ENCODE peak calls at places on chromosomes 6 and 20, in six cellular contexts. One of them, this sample, is unnamed.

GRCh38 chr20:53948383-53949318 is 121.7 kb downstream of the BCAS1 start:
- DNase-seq in neuronal stem cell: no peak
- DNase-seq in neural progenitor cell: no peak
- DNase-seq in H9: no peak
- DNase-seq in adipocyte: no peak
- DNase-seq in endothelial cell of umbilical vein: no peak
- DNase-seq in this sample: no peak

GRCh38 chr6:131135244-131136020 is at the start of gene AKAP7:
- DNase-seq in endothelial cell of umbilical vein: peak; percentile 67
- DNase-seq in neuronal stem cell: peak; percentile 65
- DNase-seq in H9: peak; percentile 82
- DNase-seq in adipocyte: peak; percentile 84
- DNase-seq in neural progenitor cell: peak; percentile 91
- DNase-seq in this sample: peak; percentile 64

GRCh38 chr20:49906101-49906604 is 9.2 kb downstream of the SPATA2 start:
- DNase-seq in neuronal stem cell: no peak
- DNase-seq in endothelial cell of umbilical vein: no peak
- DNase-seq in H9: no peak
- DNase-seq in neural progenitor cell: no peak
- DNase-seq in adipocyte: no peak
- DNase-seq in this sample: no peak

GRCh38 chr6:31094389-31094881 is 17.9 kb downstream of the C6orf15 start:
- DNase-seq in H9: no peak
- DNase-seq in neuronal stem cell: no peak
- DNase-seq in adipocyte: no peak
- DNase-seq in neural progenitor cell: no peak
- DNase-seq in endothelial cell of umbilical vein: peak; percentile 88
- DNase-seq in this sample: no peak

GRCh38 chr6:159094444-159095252 is 49.9 kb upstream of the TAGAP start:
- DNase-seq in H9: no peak
- DNase-seq in adipocyte: no peak
- DNase-seq in neural progenitor cell: no peak
- DNase-seq in neuronal stem cell: no peak
- DNase-seq in endothelial cell of umbilical vein: no peak
- DNase-seq in this sample: no peak

GRCh38 chr20:57422254-57422653 is 31.1 kb downstream of the RBM38 start:
- DNase-seq in neuronal stem cell: no peak
- DNase-seq in endothelial cell of umbilical vein: no peak
- DNase-seq in H9: no peak
- DNase-seq in adipocyte: no peak
- DNase-seq in neural progenitor cell: no peak
- DNase-seq in this sample: no peak

GRCh38 chr6:21742238-21742660 is 148.7 kb downstream of the SOX4 start:
- DNase-seq in H9: peak; percentile 51
- DNase-seq in adipocyte: peak; percentile 54
- DNase-seq in neuronal stem cell: no peak
- DNase-seq in endothelial cell of umbilical vein: peak; percentile 89
- DNase-seq in neural progenitor cell: no peak
- DNase-seq in this sample: peak; percentile 92

GRCh38 chr6:81534934-81535465 is 217.5 kb downstream of the TENT5A start:
- DNase-seq in endothelial cell of umbilical vein: no peak
- DNase-seq in neuronal stem cell: no peak
- DNase-seq in adipocyte: no peak
- DNase-seq in H9: no peak
- DNase-seq in neural progenitor cell: no peak
- DNase-seq in this sample: no peak

GRCh38 chr6:28589234-28589951 is 63.7 kb downstream of the GPX5 start:
- DNase-seq in H9: peak; percentile 93
- DNase-seq in adipocyte: peak; percentile 89
- DNase-seq in neuronal stem cell: peak; percentile 67
- DNase-seq in endothelial cell of umbilical vein: peak; percentile 81
- DNase-seq in neural progenitor cell: peak; percentile 87
- DNase-seq in this sample: peak; percentile 91

GRCh38 chr6:169019727-169020491 is 233.7 kb downstream of the THBS2 start:
- DNase-seq in adipocyte: no peak
- DNase-seq in neural progenitor cell: peak; percentile 19
- DNase-seq in endothelial cell of umbilical vein: no peak
- DNase-seq in neuronal stem cell: no peak
- DNase-seq in H9: peak; percentile 49
- DNase-seq in this sample: no peak

GRCh38 chr6:5036309-5036708 is 32.5 kb upstream of the RPP40 start:
- DNase-seq in endothelial cell of umbilical vein: peak; percentile 12
- DNase-seq in neural progenitor cell: peak; percentile 91
- DNase-seq in neuronal stem cell: peak; percentile 53
- DNase-seq in adipocyte: no peak
- DNase-seq in H9: peak; percentile 90
- DNase-seq in this sample: peak; percentile 59

GRCh38 chr20:25276533-25277050 is 28.7 kb downstream of the PYGB start:
- DNase-seq in H9: no peak
- DNase-seq in neuronal stem cell: no peak
- DNase-seq in neural progenitor cell: no peak
- DNase-seq in endothelial cell of umbilical vein: no peak
- DNase-seq in adipocyte: no peak
- DNase-seq in this sample: no peak

GRCh38 chr6:166333172-166333995 is 9.0 kb downstream of the SFT2D1 start:
- DNase-seq in neuronal stem cell: no peak
- DNase-seq in neural progenitor cell: no peak
- DNase-seq in endothelial cell of umbilical vein: no peak
- DNase-seq in adipocyte: no peak
- DNase-seq in H9: no peak
- DNase-seq in this sample: no peak

GRCh38 chr20:50286174-50286511 is 95.5 kb downstream of the CEBPB start:
- DNase-seq in H9: no peak
- DNase-seq in neural progenitor cell: no peak
- DNase-seq in adipocyte: no peak
- DNase-seq in neuronal stem cell: no peak
- DNase-seq in endothelial cell of umbilical vein: no peak
- DNase-seq in this sample: no peak

GRCh38 chr6:52536424-52536916 is 40.4 kb downstream of the TRAM2 start:
- DNase-seq in adipocyte: no peak
- DNase-seq in H9: no peak
- DNase-seq in neural progenitor cell: no peak
- DNase-seq in endothelial cell of umbilical vein: no peak
- DNase-seq in neuronal stem cell: no peak
- DNase-seq in this sample: no peak

GRCh38 chr20:5489596-5489995 is 172.8 kb upstream of the PROKR2 start:
- DNase-seq in neuronal stem cell: no peak
- DNase-seq in neural progenitor cell: no peak
- DNase-seq in adipocyte: no peak
- DNase-seq in endothelial cell of umbilical vein: no peak
- DNase-seq in H9: no peak
- DNase-seq in this sample: no peak

GRCh38 chr6:166514196-166514595 is 72.3 kb downstream of the RAMACL start:
- DNase-seq in H9: peak; percentile 51
- DNase-seq in neural progenitor cell: no peak
- DNase-seq in neuronal stem cell: no peak
- DNase-seq in endothelial cell of umbilical vein: no peak
- DNase-seq in adipocyte: no peak
- DNase-seq in this sample: no peak

GRCh38 chr6:41442800-41443501 is 103.2 kb upstream of the FOXP4 start:
- DNase-seq in H9: peak; percentile 89
- DNase-seq in neural progenitor cell: peak; percentile 89
- DNase-seq in endothelial cell of umbilical vein: no peak
- DNase-seq in adipocyte: peak; percentile 63
- DNase-seq in neuronal stem cell: no peak
- DNase-seq in this sample: peak; percentile 73

GRCh38 chr6:72035966-72036365 is 149.6 kb downstream of the RIMS1 start:
- DNase-seq in neuronal stem cell: no peak
- DNase-seq in endothelial cell of umbilical vein: no peak
- DNase-seq in neural progenitor cell: no peak
- DNase-seq in adipocyte: peak; percentile 49
- DNase-seq in H9: no peak
- DNase-seq in this sample: no peak

GRCh38 chr20:23926941-23927872 is 47.7 kb upstream of the CST5 start:
- DNase-seq in endothelial cell of umbilical vein: no peak
- DNase-seq in adipocyte: peak; percentile 35
- DNase-seq in H9: no peak
- DNase-seq in neuronal stem cell: no peak
- DNase-seq in neural progenitor cell: no peak
- DNase-seq in this sample: no peak

GRCh38 chr6:111600588-111601440 is 4.9 kb downstream of the TRAF3IP2 start:
- DNase-seq in H9: no peak
- DNase-seq in neural progenitor cell: no peak
- DNase-seq in adipocyte: no peak
- DNase-seq in neuronal stem cell: no peak
- DNase-seq in endothelial cell of umbilical vein: peak; percentile 21
- DNase-seq in this sample: peak; percentile 25

DNA sequence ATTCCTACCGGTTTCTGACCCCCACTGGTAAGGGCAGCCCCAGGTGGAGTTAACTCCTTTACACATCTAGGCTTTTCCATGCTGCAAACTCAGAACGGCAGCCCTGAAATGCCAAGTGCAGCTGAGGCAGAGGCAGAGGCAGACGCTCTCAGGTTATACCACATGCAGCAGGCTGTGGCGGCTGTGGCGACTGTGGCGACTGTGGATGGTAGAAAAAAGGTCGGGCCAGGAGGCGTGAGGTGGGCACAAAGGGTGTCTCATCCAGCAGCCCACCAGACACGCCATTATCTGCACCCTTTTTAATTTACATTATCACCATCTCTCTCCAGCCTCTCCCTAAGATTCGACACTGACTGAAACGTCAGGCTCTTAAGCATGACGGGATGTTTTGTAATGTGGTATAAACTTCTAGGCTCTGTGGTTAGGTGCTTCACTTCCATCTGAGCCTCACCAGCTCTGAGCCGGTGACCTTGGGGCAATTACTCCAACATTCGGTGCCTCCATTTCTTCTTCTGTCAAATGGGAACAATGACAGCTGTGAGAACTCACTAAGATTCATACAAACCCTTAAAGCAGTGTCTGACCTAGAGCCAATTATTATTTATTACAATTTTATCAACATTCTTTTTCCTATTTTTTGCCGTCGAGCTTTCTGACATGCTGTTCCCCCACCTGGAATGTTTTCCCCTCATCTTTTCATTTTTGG is 8.2 kb downstream of the KIZ start:
- DNase-seq in endothelial cell of umbilical vein: no peak
- DNase-seq in H9: no peak
- DNase-seq in neuronal stem cell: no peak
- DNase-seq in neural progenitor cell: no peak
- DNase-seq in adipocyte: no peak
- DNase-seq in this sample: no peak
- H3K9ac ChIP-seq in endothelial cell of umbilical vein: no peak overlapping the region
- H3K9ac ChIP-seq in H9: no peak overlapping the region
- H3K9ac ChIP-seq in neuronal stem cell: no peak overlapping the region
- H3K9ac ChIP-seq in neural progenitor cell: no peak overlapping the region
- H3K9ac ChIP-seq in adipocyte: no peak overlapping the region
- H3K9ac ChIP-seq in this sample: no peak overlapping the region

GRCh38 chr20:37526238-37526838 is 1.3 kb downstream of the BLCAP start:
- DNase-seq in adipocyte: peak; percentile 78
- DNase-seq in endothelial cell of umbilical vein: peak; percentile 97
- DNase-seq in H9: peak; percentile 82
- DNase-seq in neural progenitor cell: peak; percentile 77
- DNase-seq in neuronal stem cell: no peak
- DNase-seq in this sample: no peak
- H3K9ac ChIP-seq in adipocyte: peak overlapping the region; percentile 97
- H3K9ac ChIP-seq in endothelial cell of umbilical vein: peak overlapping the region; percentile 98
- H3K9ac ChIP-seq in H9: peak overlapping the region; percentile 11
- H3K9ac ChIP-seq in neural progenitor cell: peak overlapping the region; percentile 92
- H3K9ac ChIP-seq in neuronal stem cell: no peak overlapping the region
- H3K9ac ChIP-seq in this sample: peak overlapping the region; percentile 48

DNA sequence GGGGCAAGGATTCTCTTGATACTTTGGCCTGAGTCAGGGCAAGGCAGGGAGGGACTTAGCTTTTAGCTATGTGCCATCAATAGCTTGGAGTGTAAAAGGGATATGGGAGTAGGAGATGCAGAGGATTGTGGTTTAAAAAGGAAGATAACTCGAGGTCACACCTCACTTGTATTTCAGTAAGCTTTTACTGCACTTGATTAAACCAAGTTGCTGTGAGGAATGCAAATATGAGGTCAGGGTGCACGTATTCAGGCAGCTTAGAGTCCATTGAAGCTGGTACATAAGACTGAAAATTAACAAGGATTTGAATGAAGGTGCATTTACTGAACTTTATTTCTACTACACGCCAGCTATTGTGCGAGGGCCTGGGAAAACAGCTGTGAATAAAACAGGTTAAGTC is 32.1 kb downstream of the DSTN start:
- DNase-seq in neuronal stem cell: no peak
- DNase-seq in H9: no peak
- DNase-seq in neural progenitor cell: no peak
- DNase-seq in adipocyte: no peak
- DNase-seq in endothelial cell of umbilical vein: no peak
- DNase-seq in this sample: no peak
- H3K9ac ChIP-seq in neuronal stem cell: no peak overlapping the region
- H3K9ac ChIP-seq in H9: no peak overlapping the region
- H3K9ac ChIP-seq in neural progenitor cell: no peak overlapping the region
- H3K9ac ChIP-seq in adipocyte: no peak overlapping the region
- H3K9ac ChIP-seq in endothelial cell of umbilical vein: no peak overlapping the region
- H3K9ac ChIP-seq in this sample: no peak overlapping the region

GRCh38 chr6:98039443-98039842 is 756.4 kb upstream of the MMS22L start:
- DNase-seq in endothelial cell of umbilical vein: no peak
- DNase-seq in neuronal stem cell: no peak
- DNase-seq in adipocyte: no peak
- DNase-seq in H9: peak; percentile 63
- DNase-seq in neural progenitor cell: peak; percentile 19
- DNase-seq in this sample: no peak

GRCh38 chr6:98041072-98041471 is 758.1 kb upstream of the MMS22L start:
- DNase-seq in endothelial cell of umbilical vein: no peak
- DNase-seq in H9: no peak
- DNase-seq in neuronal stem cell: no peak
- DNase-seq in adipocyte: no peak
- DNase-seq in neural progenitor cell: peak; percentile 55
- DNase-seq in this sample: no peak

GRCh38 chr6:98041921-98042320 is 758.9 kb upstream of the MMS22L start:
- DNase-seq in endothelial cell of umbilical vein: no peak
- DNase-seq in H9: no peak
- DNase-seq in neuronal stem cell: no peak
- DNase-seq in adipocyte: no peak
- DNase-seq in neural progenitor cell: peak; percentile 85
- DNase-seq in this sample: no peak

GRCh38 chr6:98037571-98037970 is 754.6 kb upstream of the MMS22L start:
- DNase-seq in neuronal stem cell: no peak
- DNase-seq in endothelial cell of umbilical vein: no peak
- DNase-seq in neural progenitor cell: no peak
- DNase-seq in adipocyte: no peak
- DNase-seq in H9: no peak
- DNase-seq in this sample: no peak

DNA sequence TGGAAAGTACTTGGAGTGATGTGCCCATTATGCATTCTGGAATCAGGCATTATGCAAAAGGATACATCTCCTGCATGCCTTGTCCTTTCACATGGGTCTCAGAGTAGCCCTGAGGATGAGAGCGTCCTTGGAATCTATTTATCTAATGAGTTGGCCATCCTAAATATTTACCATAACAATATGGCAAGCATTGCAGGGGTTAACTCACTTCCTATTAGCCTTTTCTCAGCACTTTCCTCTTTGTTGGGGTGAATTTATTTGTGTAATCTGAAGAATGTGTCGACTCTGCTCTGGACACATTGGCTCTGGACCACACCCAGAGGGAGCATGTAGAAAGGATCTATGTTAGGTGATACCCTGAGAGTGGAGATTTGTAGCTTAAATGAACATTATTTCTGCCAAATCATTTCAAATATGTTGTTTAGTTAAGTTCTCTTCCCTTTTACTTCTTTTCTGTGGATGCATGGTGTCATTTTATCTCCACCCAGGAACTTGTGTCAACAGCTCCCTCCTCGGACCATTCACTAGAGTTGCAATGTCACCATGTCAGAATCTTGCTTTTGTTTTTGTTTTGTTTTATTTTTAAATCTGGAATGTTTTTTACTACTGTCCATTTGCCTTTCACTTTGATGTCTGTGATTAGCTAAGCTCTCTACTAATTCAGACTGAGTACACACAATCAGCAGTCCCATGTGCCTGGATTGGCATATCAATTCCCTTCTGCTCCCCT is 757.0 kb upstream of the MMS22L start:
- DNase-seq in neural progenitor cell: peak; percentile 47
- DNase-seq in neuronal stem cell: no peak
- DNase-seq in endothelial cell of umbilical vein: no peak
- DNase-seq in H9: peak; percentile 56
- DNase-seq in adipocyte: no peak
- DNase-seq in this sample: peak; percentile 26
- H3K9ac ChIP-seq in neural progenitor cell: no peak overlapping the region
- H3K9ac ChIP-seq in neuronal stem cell: no peak overlapping the region
- H3K9ac ChIP-seq in endothelial cell of umbilical vein: no peak overlapping the region
- H3K9ac ChIP-seq in H9: peak overlapping the region; percentile 34
- H3K9ac ChIP-seq in adipocyte: no peak overlapping the region
- H3K9ac ChIP-seq in this sample: no peak overlapping the region